ENCODE peak calls at places on chromosomes 2 and 18, in eight cellular contexts. Y, E, O, X, I, H, C and L are unnamed samples.

GRCh38 chr2:238973038-238973772 is 125.3 kb downstream of the TWIST2 start:
- DNase-seq in Y (no peak), E (peak; percentile 50), O (no peak), X (no peak), I (no peak), H (no peak), C (no peak), L (no peak)

GRCh38 chr2:203579131-203579643 is 44.1 kb upstream of the RAPH1 start:
- DNase-seq in Y (peak; percentile 88), E (no peak), O (no peak), X (no peak), I (peak; percentile 71), H (no peak), C (no peak), L (no peak)

GRCh38 chr2:142131016-142131714 is at the start of gene LRP1B:
- DNase-seq in Y (no peak), E (no peak), O (peak; percentile 33), X (peak; percentile 52), I (no peak), H (no peak), C (no peak), L (peak; percentile 13)

GRCh38 chr2:62455957-62456692 is 49.9 kb downstream of the TMEM17 start:
- DNase-seq in Y (no peak), E (no peak), O (no peak), X (no peak), I (no peak), H (no peak), C (no peak), L (no peak)

GRCh38 chr2:164515030-164515429 is 106.3 kb downstream of the GRB14 start:
- DNase-seq in Y (no peak), E (no peak), O (no peak), X (no peak), I (no peak), H (no peak), C (no peak), L (no peak)

GRCh38 chr2:10157293-10157692 is 34.8 kb downstream of the RRM2 start:
- DNase-seq in Y (no peak), E (no peak), O (no peak), X (no peak), I (no peak), H (no peak), C (no peak), L (no peak)

GRCh38 chr2:158599609-158600008 is 142.9 kb downstream of the PKP4 start:
- DNase-seq in Y (peak; percentile 8), E (no peak), O (no peak), X (no peak), I (no peak), H (no peak), C (no peak), L (no peak)

GRCh38 chr18:28794459-28795245 is 617.7 kb upstream of the CDH2 start:
- DNase-seq in Y (peak; percentile 49), E (no peak), O (no peak), X (no peak), I (peak; percentile 60), H (peak; percentile 9), C (no peak), L (no peak)

GRCh38 chr2:3180082-3180908 is 197.3 kb downstream of the EIPR1 start:
- DNase-seq in Y (no peak), E (no peak), O (no peak), X (no peak), I (no peak), H (no peak), C (no peak), L (no peak)

GRCh38 chr2:216535454-216535995 is 36.9 kb downstream of the RPL37A start:
- DNase-seq in Y (peak; percentile 46), E (peak; percentile 86), O (no peak), X (no peak), I (no peak), H (peak; percentile 95), C (no peak), L (no peak)

GRCh38 chr18:23456835-23457234 is 3.7 kb downstream of the RIOK3 start:
- DNase-seq in Y (no peak), E (no peak), O (no peak), X (no peak), I (no peak), H (no peak), C (no peak), L (no peak)

GRCh38 chr2:70565039-70565731 is 11.6 kb upstream of the TGFA start:
- DNase-seq in Y (no peak), E (no peak), O (no peak), X (no peak), I (no peak), H (no peak), C (no peak), L (no peak)

GRCh38 chr2:237429761-237430160 is 15.8 kb upstream of the COL6A3 start:
- DNase-seq in Y (no peak), E (no peak), O (no peak), X (no peak), I (no peak), H (no peak), C (no peak), L (no peak)

GRCh38 chr18:32922951-32923430 is 150.2 kb upstream of the KLHL14 start:
- DNase-seq in Y (no peak), E (no peak), O (no peak), X (no peak), I (no peak), H (no peak), C (no peak), L (no peak)

GRCh38 chr18:32915526-32915925 is 142.7 kb upstream of the KLHL14 start:
- DNase-seq in Y (no peak), E (no peak), O (no peak), X (no peak), I (no peak), H (no peak), C (no peak), L (no peak)

GRCh38 chr18:32920796-32921787 is 148.3 kb upstream of the KLHL14 start:
- DNase-seq in Y (peak; percentile 71), E (no peak), O (no peak), X (no peak), I (peak; percentile 53), H (no peak), C (no peak), L (no peak)

GRCh38 chr18:32918692-32919250 is 145.9 kb upstream of the KLHL14 start:
- DNase-seq in Y (no peak), E (no peak), O (no peak), X (no peak), I (no peak), H (no peak), C (no peak), L (no peak)

DNA sequence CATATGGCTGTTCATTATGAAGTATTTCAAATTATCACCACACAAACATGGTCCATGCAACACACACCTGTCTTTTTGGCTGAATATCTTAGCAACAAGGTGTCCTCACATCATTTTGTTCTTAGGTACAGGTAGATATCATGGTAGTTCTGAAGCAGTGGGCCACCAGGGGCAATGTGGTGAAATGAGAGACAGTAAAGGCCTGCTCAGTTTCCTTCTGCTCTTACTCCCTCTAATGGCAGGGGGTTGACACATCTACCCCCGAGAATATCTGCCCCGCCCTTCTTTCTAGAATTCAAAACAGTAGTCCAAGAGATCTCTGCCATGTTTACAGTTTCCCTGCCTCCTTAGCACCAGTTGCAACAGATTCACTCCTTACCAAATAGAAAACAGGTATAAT is 147.0 kb upstream of the KLHL14 start:
- DNase-seq in Y (peak; percentile 16), E (no peak), O (peak; percentile 59), X (peak; percentile 53), I (no peak), H (no peak), C (no peak), L (peak; percentile 11)
- TF ChIP-seq CTCF in Y (no peak), E (no peak), O (peak; percentile 52), X (peak; percentile 95), I (peak; percentile 72), H (no peak), C (no peak), L (peak; percentile 65)

GRCh38 chr2:115083216-115083615 is 640.8 kb downstream of the DPP10 start:
- DNase-seq in Y (peak; percentile 16), E (no peak), O (no peak), X (no peak), I (no peak), H (no peak), C (no peak), L (no peak)
- TF ChIP-seq CTCF in Y (no peak), E (no peak), O (no peak), X (peak; percentile 44), I (no peak), H (no peak), C (no peak), L (no peak)

DNA sequence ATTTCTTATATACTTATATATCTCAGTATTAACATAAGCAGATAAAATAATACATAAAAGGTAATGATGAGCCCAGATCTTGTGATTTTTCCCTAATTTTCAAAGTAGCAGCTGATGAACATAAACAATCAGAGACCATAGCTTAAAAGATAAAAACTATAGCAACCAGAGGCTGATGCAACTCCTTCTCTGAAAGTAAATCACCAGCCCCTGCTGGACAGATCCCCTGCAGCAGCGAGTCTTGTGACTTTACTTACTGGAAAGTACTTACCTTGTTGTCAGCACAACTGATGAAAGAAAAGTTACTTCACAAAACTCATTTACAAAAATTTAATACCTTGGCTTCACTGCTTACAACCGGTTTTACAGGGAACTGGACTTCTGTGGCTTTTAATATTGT is 67.3 kb downstream of the GORASP2 start:
- DNase-seq in Y (no peak), E (no peak), O (no peak), X (no peak), I (no peak), H (no peak), C (no peak), L (no peak)
- TF ChIP-seq CTCF in Y (no peak), E (no peak), O (no peak), X (no peak), I (no peak), H (no peak), C (no peak), L (peak; percentile 19)

DNA sequence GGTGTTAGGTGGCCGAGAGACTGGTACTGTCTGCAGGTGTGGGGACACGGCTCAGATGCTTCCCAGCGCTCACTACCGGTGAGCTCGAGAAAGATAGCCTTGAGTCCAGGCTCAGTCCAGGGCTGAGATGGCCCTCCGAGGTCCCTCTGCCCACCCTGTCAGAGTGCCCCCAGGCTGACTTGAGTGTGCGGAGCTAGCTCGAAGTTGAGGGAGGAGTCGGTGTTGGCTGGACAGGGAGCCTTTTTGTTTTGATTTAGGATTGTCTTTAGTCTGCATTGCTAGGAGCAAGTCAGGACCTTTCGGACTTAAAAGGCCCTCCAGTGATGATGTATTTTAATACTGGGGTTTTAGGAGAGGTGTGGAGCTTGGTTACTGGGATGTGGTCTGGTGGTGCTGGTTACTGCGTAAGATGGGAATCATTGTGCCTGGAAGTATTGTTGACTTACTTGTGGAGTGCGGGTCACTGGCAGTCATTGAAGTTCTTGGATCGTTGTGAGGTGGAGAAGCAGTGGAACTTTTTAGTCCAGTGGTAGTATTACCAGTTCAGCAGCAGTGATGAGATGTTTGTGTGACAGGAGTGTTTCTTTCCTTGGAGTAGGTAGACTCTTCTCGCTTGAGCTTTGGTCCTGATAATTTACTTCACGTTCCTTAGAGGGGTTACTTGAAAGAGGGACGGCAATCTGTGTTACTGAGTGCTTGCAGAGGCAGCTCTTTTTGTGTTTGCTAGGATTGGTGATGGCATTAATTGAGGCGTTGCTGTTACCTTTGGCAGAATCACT is 624 bp downstream of the KIAA1328 start:
- DNase-seq in Y (peak; percentile 2), E (no peak), O (no peak), X (no peak), I (no peak), H (no peak), C (no peak), L (no peak)
- TF ChIP-seq CTCF in Y (peak; percentile 22), E (no peak), O (no peak), X (no peak), I (no peak), H (no peak), C (no peak), L (no peak)